ENCODE peak calls at places on chromosomes 5 and 9, in ten cellular contexts. N is transverse colon; Q is heart right ventricle; M is CD4-positive, alpha-beta memory T cell; P is IMR-90; Z is tibial nerve; V is neural progenitor cell; A is kidney; H is Peyer's patch; O is breast epithelium. G is an unnamed sample. For H3K4me1, the result is how much of the 10 kb centered on the place peaks cover.

GRCh38 chr5:124555179-124555578 is 191.3 kb downstream of the ZNF608 start:
- DNase-seq in N (no peak), Q (no peak), M (no peak), P (no peak), Z (no peak), V (no peak), A (no peak), H (no peak), O (no peak), G (no peak)

GRCh38 chr9:113471566-113471965 is 8.0 kb downstream of the RGS3 start:
- DNase-seq in N (no peak), Q (no peak), M (no peak), P (no peak), Z (no peak), V (no peak), A (no peak), H (no peak), O (no peak), G (no peak)

GRCh38 chr9:136438909-136439549 is 616 bp downstream of the INPP5E start:
- DNase-seq in N (peak), Q (no peak), M (peak), P (peak), Z (no peak), V (peak), A (peak), H (peak), O (no peak), G (peak)

GRCh38 chr9:127567119-127567897 is 44.8 kb upstream of the STXBP1 start:
- DNase-seq in N (peak), Q (peak), M (no peak), P (peak), Z (no peak), V (peak), A (peak), H (no peak), O (peak), G (peak)

GRCh38 chr5:106097308-106097707 is 1573.4 kb downstream of the EFNA5 start:
- DNase-seq in N (no peak), Q (no peak), M (no peak), P (peak), Z (no peak), V (no peak), A (no peak), H (no peak), O (no peak), G (no peak)

GRCh38 chr5:169367861-169368260 is 66.9 kb upstream of the SLIT3 start:
- DNase-seq in N (no peak), Q (no peak), M (no peak), P (no peak), Z (no peak), V (no peak), A (no peak), H (no peak), O (no peak), G (no peak)

GRCh38 chr5:142091012-142091411 is 17.6 kb upstream of the NDFIP1 start:
- DNase-seq in N (no peak), Q (no peak), M (no peak), P (no peak), Z (no peak), V (no peak), A (no peak), H (no peak), O (no peak), G (no peak)

GRCh38 chr5:159800131-159800830 is 116.0 kb upstream of the ADRA1B start:
- DNase-seq in N (no peak), Q (no peak), M (no peak), P (peak), Z (no peak), V (no peak), A (no peak), H (no peak), O (no peak), G (no peak)

GRCh38 chr5:147223951-147224791 is 10.7 kb upstream of the STK32A start:
- DNase-seq in N (peak), Q (peak), M (no peak), P (peak), Z (no peak), V (peak), A (no peak), H (no peak), O (no peak), G (peak)

GRCh38 chr9:137381501-137382443 is 41.2 kb downstream of the EXD3 start:
- DNase-seq in N (no peak), Q (no peak), M (no peak), P (no peak), Z (no peak), V (no peak), A (peak), H (no peak), O (no peak), G (no peak)

GRCh38 chr5:61637566-61637965 is 305.5 kb downstream of the ZSWIM6 start:
- DNase-seq in N (no peak), Q (no peak), M (no peak), P (no peak), Z (no peak), V (peak), A (no peak), H (no peak), O (no peak), G (peak)

GRCh38 chr5:115621365-115621900 is 4.4 kb downstream of the TMED7 start:
- DNase-seq in N (no peak), Q (no peak), M (no peak), P (no peak), Z (no peak), V (peak), A (no peak), H (no peak), O (no peak), G (no peak)

GRCh38 chr5:4532705-4533080 is 607.4 kb upstream of the ADAMTS16 start:
- DNase-seq in N (no peak), Q (no peak), M (no peak), P (no peak), Z (no peak), V (no peak), A (no peak), H (no peak), O (no peak), G (no peak)

GRCh38 chr9:35813434-35814105 is 1.3 kb downstream of the HINT2 start:
- DNase-seq in N (no peak), Q (no peak), M (no peak), P (peak), Z (no peak), V (peak), A (no peak), H (no peak), O (no peak), G (no peak)

GRCh38 chr5:163619273-163619672 is 113.9 kb downstream of the MAT2B start:
- DNase-seq in N (no peak), Q (no peak), M (no peak), P (peak), Z (no peak), V (no peak), A (no peak), H (no peak), O (no peak), G (no peak)

GRCh38 chr5:163619951-163620350 is 114.5 kb downstream of the MAT2B start:
- DNase-seq in N (no peak), Q (no peak), M (no peak), P (no peak), Z (no peak), V (peak), A (no peak), H (no peak), O (no peak), G (no peak)

GRCh38 chr5:163623524-163623923 is 118.1 kb downstream of the MAT2B start:
- DNase-seq in N (no peak), Q (no peak), M (no peak), P (no peak), Z (no peak), V (no peak), A (no peak), H (no peak), O (no peak), G (no peak)

GRCh38 chr5:163624466-163624865 is 119.0 kb downstream of the MAT2B start:
- DNase-seq in N (no peak), Q (no peak), M (no peak), P (no peak), Z (no peak), V (no peak), A (no peak), H (no peak), O (no peak), G (no peak)

DNA sequence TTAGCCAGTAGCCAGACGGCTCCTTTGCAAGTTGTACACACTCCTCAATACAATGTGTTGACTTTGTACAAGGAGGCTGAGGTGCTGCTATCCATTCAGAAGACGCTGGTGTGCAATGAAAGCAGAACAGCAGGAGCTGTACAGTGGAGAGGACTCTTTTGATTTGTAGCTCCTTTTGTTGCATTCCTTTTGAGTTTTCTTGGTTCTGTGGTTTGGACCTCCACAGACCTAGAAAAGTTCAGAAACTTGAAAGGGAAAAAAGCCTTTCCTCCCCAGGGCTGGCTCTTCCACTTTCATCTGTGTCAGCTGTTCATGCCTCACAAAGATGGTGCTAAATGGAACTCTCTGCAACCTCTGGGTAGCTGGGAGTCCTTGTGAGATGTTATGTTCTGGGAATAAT is 117.4 kb downstream of the MAT2B start:
- DNase-seq in N (no peak), Q (no peak), M (no peak), P (no peak), Z (no peak), V (no peak), A (no peak), H (no peak), O (no peak), G (no peak)
- H3K4me1 ChIP-seq in N (under half), Q (under half), M (under half), P (under half), Z (under half), V (under half), A (under half), H (under half), O (under half), G (under half)

GRCh38 chr5:111227805-111228204 is 3.6 kb downstream of the CAMK4 start:
- DNase-seq in N (peak), Q (no peak), M (no peak), P (peak), Z (no peak), V (no peak), A (no peak), H (peak), O (no peak), G (peak)
- H3K4me1 ChIP-seq in N (under half), Q (under half), M (half or more), P (under half), Z (under half), V (under half), A (under half), H (under half), O (under half), G (under half)

GRCh38 chr9:27377147-27377807 is 80.3 kb upstream of the EQTN start:
- DNase-seq in N (no peak), Q (no peak), M (no peak), P (no peak), Z (no peak), V (no peak), A (no peak), H (peak), O (no peak), G (no peak)

GRCh38 chr9:27382989-27383388 is 86.0 kb upstream of the EQTN start:
- DNase-seq in N (no peak), Q (no peak), M (no peak), P (no peak), Z (no peak), V (no peak), A (no peak), H (no peak), O (no peak), G (no peak)

GRCh38 chr9:27382308-27382707 is 85.4 kb upstream of the EQTN start:
- DNase-seq in N (peak), Q (no peak), M (no peak), P (no peak), Z (no peak), V (no peak), A (no peak), H (no peak), O (no peak), G (no peak)

GRCh38 chr9:27377811-27378345 is 80.9 kb upstream of the EQTN start:
- DNase-seq in N (no peak), Q (no peak), M (no peak), P (no peak), Z (no peak), V (no peak), A (no peak), H (peak), O (no peak), G (no peak)

DNA sequence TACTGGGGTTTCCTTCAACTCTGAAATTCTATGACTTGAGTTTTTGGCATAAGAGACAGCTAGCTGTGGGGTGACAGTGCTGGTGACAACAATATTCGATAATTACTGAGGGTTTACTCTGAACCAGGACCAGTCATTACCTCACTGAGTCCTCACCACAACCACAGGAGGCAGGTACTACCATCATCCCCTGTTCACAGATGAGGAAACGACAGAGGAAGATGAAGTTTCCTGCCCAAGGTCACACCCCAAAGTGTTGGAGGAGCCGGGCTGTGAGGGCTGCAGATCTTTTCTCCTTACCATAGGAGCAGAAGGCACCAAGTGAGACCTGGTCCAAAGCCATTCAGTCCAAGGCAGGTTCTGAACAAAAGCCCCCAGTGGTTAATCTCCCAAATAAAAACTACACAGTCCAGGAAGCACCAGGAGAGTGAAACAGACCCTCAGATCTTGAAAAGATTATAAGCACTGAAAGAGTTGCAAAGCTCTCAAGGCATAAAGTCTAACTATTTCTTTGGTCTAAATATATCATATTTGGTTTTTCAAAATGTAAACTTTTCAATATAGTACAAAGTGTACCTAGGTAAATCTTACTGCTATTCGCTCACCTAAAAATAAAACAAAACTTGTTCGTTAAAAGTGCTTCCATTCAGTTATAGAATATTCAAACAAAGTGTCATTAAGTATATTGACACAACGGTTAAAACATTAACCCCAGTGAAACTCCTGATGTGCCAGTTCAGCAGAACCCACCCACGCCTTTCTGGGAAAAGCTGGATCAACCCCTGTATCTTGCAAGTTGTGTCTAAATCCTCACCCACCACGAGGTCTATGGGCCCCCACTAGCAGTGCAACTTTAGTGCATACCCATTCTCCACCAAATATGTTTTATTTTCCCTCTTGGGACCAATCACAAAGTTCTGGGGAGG is 82.6 kb upstream of the EQTN start:
- DNase-seq in N (peak), Q (no peak), M (no peak), P (no peak), Z (no peak), V (no peak), A (no peak), H (peak), O (no peak), G (no peak)
- H3K4me1 ChIP-seq in N (under half), Q (under half), M (under half), P (under half), Z (under half), V (under half), A (under half), H (under half), O (under half), G (under half)

DNA sequence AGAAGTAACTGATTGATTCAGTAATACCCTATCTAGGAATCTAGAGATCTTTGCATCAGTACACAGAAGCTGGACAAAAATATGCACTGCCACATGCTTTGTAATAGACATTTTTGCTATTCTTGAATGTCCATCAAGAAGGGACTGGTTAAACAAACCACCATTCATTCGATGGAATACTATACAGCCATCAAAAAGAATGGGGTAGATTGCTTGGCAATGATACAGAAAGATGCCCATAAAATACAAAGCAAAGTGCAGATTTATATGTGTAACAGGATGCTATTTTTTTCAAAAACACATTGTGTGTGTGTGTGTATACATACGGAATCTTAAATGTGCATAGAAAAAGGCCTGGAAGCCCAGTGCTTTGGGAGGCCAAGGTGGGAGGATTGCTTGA is 7.6 kb downstream of the TNIP1 start:
- DNase-seq in N (no peak), Q (no peak), M (no peak), P (no peak), Z (no peak), V (no peak), A (no peak), H (no peak), O (no peak), G (no peak)
- H3K4me1 ChIP-seq in N (under half), Q (half or more), M (half or more), P (under half), Z (half or more), V (under half), A (half or more), H (under half), O (under half), G (under half)

DNA sequence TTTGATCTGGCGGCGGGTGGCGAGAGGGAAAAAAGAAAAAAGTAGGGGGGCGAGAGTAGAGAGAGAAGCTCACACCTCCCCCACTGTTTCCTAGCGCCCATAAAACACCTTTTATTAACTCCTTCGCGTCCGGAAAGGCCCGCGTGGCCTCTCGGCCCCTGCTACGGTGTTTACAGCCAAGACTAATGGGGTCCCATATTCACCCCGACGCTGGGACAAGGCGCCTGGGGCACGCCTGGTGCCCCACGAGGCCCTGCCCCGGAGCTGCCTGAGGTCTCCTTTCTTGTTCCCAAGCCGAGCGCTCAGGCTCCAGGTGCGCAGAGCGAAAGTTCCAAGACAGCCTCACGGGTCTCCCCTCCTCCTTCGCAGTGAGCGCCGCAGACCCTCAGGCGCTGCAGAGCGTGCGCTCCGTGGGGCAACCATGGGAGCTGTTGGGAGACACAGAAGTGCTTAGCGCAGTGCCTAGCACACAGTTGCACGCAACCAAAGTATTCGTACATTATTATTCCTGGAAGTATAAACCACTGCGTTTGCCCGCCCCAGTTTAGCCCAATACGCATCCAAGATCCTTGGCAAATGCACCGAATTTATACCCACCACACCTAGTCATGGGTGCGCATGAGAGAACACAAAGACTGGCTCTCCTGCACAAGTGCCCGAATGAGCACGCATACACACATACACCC is 4.3 kb downstream of the HAND1 start:
- DNase-seq in N (no peak), Q (no peak), M (no peak), P (no peak), Z (no peak), V (peak), A (no peak), H (no peak), O (no peak), G (no peak)
- H3K4me1 ChIP-seq in N (under half), Q (under half), M (half or more), P (under half), Z (half or more), V (under half), A (under half), H (under half), O (under half), G (under half)

GRCh38 chr9:89478821-89479668 is 18.9 kb downstream of the SEMA4D start:
- DNase-seq in N (peak), Q (no peak), M (no peak), P (no peak), Z (no peak), V (no peak), A (no peak), H (no peak), O (no peak), G (no peak)

GRCh38 chr9:89477811-89478583 is 19.9 kb downstream of the SEMA4D start:
- DNase-seq in N (no peak), Q (peak), M (peak), P (peak), Z (no peak), V (no peak), A (no peak), H (no peak), O (no peak), G (peak)

GRCh38 chr9:89476546-89476945 is 21.4 kb downstream of the SEMA4D start:
- DNase-seq in N (no peak), Q (no peak), M (no peak), P (no peak), Z (no peak), V (no peak), A (no peak), H (no peak), O (no peak), G (no peak)

GRCh38 chr9:89475891-89476440 is 21.9 kb downstream of the SEMA4D start:
- DNase-seq in N (no peak), Q (no peak), M (no peak), P (no peak), Z (no peak), V (no peak), A (no peak), H (no peak), O (no peak), G (no peak)

DNA sequence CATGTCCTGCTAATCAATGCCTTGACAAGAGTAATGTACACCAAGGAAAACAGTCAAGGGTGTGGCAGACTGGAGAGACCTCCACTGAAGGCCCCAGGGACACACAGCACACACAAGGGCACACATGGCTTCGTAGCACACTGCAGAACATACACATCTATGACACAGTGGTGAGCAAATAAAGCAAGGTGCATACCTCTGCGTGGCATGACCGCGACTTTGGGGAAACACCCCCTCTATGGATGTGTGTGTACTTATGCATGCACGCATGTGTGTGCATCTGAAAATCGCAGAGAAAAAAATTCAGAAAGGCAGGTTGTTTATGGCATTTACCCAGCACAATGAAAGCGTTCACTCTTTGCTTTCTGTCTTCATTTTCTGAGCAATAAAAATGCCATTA is 20.5 kb downstream of the SEMA4D start:
- DNase-seq in N (no peak), Q (no peak), M (peak), P (no peak), Z (no peak), V (no peak), A (no peak), H (no peak), O (no peak), G (no peak)
- H3K4me1 ChIP-seq in N (under half), Q (under half), M (half or more), P (under half), Z (under half), V (under half), A (under half), H (under half), O (under half), G (under half)

G was measured in SJCRH30.